ENCODE peak calls at places on chromosomes 16 and 17, in five cellular contexts. One of them, this sample, is unnamed.

GRCh38 chr17:34386925-34387550 is 24.0 kb upstream of the CCL1 start:
- DNase-seq in HCT116: no peak
- DNase-seq in WTC11: no peak
- DNase-seq in H1: no peak
- DNase-seq in HepG2: no peak
- DNase-seq in this sample: no peak

GRCh38 chr16:71557954-71558582 is 18.8 kb downstream of the TAT start:
- DNase-seq in HepG2: peak
- DNase-seq in HCT116: no peak
- DNase-seq in H1: no peak
- DNase-seq in WTC11: no peak
- DNase-seq in this sample: no peak

GRCh38 chr17:1229354-1229890 is 40.8 kb upstream of the BHLHA9 start:
- DNase-seq in WTC11: peak
- DNase-seq in HCT116: no peak
- DNase-seq in H1: peak
- DNase-seq in HepG2: no peak
- DNase-seq in this sample: peak

GRCh38 chr16:86541560-86541959 is 13.5 kb downstream of the MTHFSD start:
- DNase-seq in HCT116: no peak
- DNase-seq in WTC11: no peak
- DNase-seq in H1: no peak
- DNase-seq in HepG2: no peak
- DNase-seq in this sample: no peak

GRCh38 chr16:58931436-58931835 is 197.3 kb upstream of the GOT2 start:
- DNase-seq in WTC11: no peak
- DNase-seq in HepG2: no peak
- DNase-seq in HCT116: no peak
- DNase-seq in H1: no peak
- DNase-seq in this sample: no peak

GRCh38 chr17:73291260-73291801 is 20.5 kb downstream of the CDC42EP4 start:
- DNase-seq in HCT116: peak
- DNase-seq in H1: no peak
- DNase-seq in HepG2: no peak
- DNase-seq in WTC11: no peak
- DNase-seq in this sample: no peak

GRCh38 chr16:83793179-83793578 is 14.6 kb upstream of the HSBP1 start:
- DNase-seq in WTC11: no peak
- DNase-seq in H1: no peak
- DNase-seq in HCT116: no peak
- DNase-seq in HepG2: no peak
- DNase-seq in this sample: no peak

GRCh38 chr17:2420131-2420530 is 19.3 kb upstream of the MNT start:
- DNase-seq in HepG2: no peak
- DNase-seq in HCT116: no peak
- DNase-seq in WTC11: no peak
- DNase-seq in H1: no peak
- DNase-seq in this sample: no peak

GRCh38 chr16:87236516-87237115 is 80.6 kb downstream of the C16orf95 start:
- DNase-seq in H1: no peak
- DNase-seq in WTC11: no peak
- DNase-seq in HCT116: no peak
- DNase-seq in HepG2: no peak
- DNase-seq in this sample: no peak

GRCh38 chr17:78396436-78397335 is 18.2 kb downstream of the PGS1 start:
- DNase-seq in WTC11: no peak
- DNase-seq in HCT116: no peak
- DNase-seq in H1: no peak
- DNase-seq in HepG2: peak
- DNase-seq in this sample: no peak

GRCh38 chr17:74552037-74552436 is 6.1 kb upstream of the CD300C start:
- DNase-seq in WTC11: no peak
- DNase-seq in HepG2: no peak
- DNase-seq in H1: no peak
- DNase-seq in HCT116: no peak
- DNase-seq in this sample: no peak

GRCh38 chr16:578870-579405 is 9.2 kb downstream of the PIGQ start:
- DNase-seq in HCT116: no peak
- DNase-seq in HepG2: peak
- DNase-seq in H1: peak
- DNase-seq in WTC11: peak
- DNase-seq in this sample: peak

GRCh38 chr17:82399030-82399429 is 19.1 kb upstream of the HEXD start:
- DNase-seq in H1: no peak
- DNase-seq in HepG2: no peak
- DNase-seq in WTC11: no peak
- DNase-seq in HCT116: no peak
- DNase-seq in this sample: no peak

GRCh38 chr16:74626741-74627416 is 20.0 kb upstream of the GLG1 start:
- DNase-seq in HepG2: no peak
- DNase-seq in H1: no peak
- DNase-seq in HCT116: no peak
- DNase-seq in WTC11: no peak
- DNase-seq in this sample: no peak

GRCh38 chr17:77011173-77012011 is 129.4 kb upstream of the SEC14L1 start:
- DNase-seq in H1: peak
- DNase-seq in HepG2: peak
- DNase-seq in HCT116: peak
- DNase-seq in WTC11: peak
- DNase-seq in this sample: no peak

GRCh38 chr16:86571197-86571915 is 4.7 kb downstream of the FOXC2 start:
- DNase-seq in WTC11: no peak
- DNase-seq in HepG2: no peak
- DNase-seq in HCT116: no peak
- DNase-seq in H1: no peak
- DNase-seq in this sample: no peak

GRCh38 chr17:34580685-34581445 is 1.5 kb downstream of the TMEM132E start:
- DNase-seq in WTC11: peak
- DNase-seq in H1: peak
- DNase-seq in HCT116: no peak
- DNase-seq in HepG2: no peak
- DNase-seq in this sample: peak

GRCh38 chr17:6853764-6854442 is 22.4 kb upstream of the TEKT1 start:
- DNase-seq in HCT116: peak
- DNase-seq in WTC11: peak
- DNase-seq in HepG2: peak
- DNase-seq in H1: peak
- DNase-seq in this sample: no peak

GRCh38 chr16:31271621-31272190 is 11.9 kb downstream of the ITGAM start:
- DNase-seq in H1: no peak
- DNase-seq in WTC11: no peak
- DNase-seq in HCT116: no peak
- DNase-seq in HepG2: no peak
- DNase-seq in this sample: no peak

GRCh38 chr16:9820481-9821246 is 361.6 kb downstream of the GRIN2A start:
- DNase-seq in H1: no peak
- DNase-seq in HepG2: no peak
- DNase-seq in WTC11: peak
- DNase-seq in HCT116: no peak
- DNase-seq in this sample: no peak

GRCh38 chr17:49930880-49931279 is 38.1 kb upstream of the DLX4 start:
- DNase-seq in H1: no peak
- DNase-seq in WTC11: no peak
- DNase-seq in HCT116: no peak
- DNase-seq in HepG2: no peak
- DNase-seq in this sample: no peak

GRCh38 chr17:66386789-66387351 is 84.5 kb downstream of the PRKCA start:
- DNase-seq in HCT116: no peak
- DNase-seq in HepG2: peak
- DNase-seq in H1: no peak
- DNase-seq in WTC11: no peak
- DNase-seq in this sample: no peak

GRCh38 chr17:83186751-83187421 is 107.5 kb downstream of the METRNL start:
- DNase-seq in H1: no peak
- DNase-seq in HCT116: no peak
- DNase-seq in HepG2: no peak
- DNase-seq in WTC11: peak
- DNase-seq in this sample: no peak

DNA sequence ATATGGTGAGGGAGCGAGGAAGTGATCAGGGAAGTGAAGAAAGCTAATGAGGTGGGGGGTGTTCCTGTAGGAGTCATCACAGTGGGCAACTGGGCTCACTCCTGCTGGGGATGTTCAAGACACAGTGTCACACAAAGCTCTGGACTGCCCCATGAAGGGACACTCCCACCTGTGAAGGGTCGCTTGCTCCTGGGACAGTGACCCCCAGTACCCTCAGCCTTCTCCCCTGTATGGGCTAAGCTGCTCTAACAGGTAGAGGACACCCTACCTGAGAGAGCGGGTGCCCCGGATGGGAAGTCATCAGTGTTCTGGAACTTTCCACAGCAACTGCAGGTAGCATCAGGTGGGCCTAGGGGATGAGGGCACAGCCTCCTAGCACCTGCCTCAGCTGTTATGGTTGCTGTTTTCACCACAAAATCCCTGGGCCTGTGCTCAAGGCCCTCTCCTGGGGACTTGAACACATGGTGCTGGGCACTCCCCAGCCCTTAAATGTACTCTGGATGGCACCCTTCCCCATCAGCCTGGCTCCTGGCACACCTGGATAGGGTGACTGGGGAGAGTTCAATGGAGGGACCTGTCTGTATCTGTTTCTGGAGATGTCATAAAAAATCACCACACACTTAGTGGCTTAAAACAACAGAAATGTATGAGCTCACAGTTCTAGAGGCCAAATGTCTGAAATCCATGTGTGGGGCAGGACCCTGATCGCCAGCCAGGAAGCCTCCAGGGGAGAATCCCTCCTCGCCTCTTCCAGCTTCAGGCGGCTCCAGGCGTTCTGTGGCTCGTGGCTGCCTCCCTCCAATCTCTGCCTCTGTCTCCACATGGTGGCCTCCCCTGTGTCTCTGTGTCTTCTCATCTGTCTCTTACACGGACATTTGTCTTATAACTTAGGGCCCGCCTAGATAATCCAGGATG is 104.0 kb upstream of the CDH5 start:
- DNase-seq in HCT116: no peak
- DNase-seq in HepG2: no peak
- DNase-seq in H1: no peak
- DNase-seq in WTC11: no peak
- DNase-seq in this sample: no peak
- TF ChIP-seq SP1 in HCT116: no peak
- TF ChIP-seq SP1 in HepG2: no peak
- TF ChIP-seq SP1 in H1: no peak
- TF ChIP-seq SP1 in WTC11: no peak
- TF ChIP-seq SP1 in this sample: no peak

GRCh38 chr17:62111562-62112180 is 46.6 kb upstream of the MED13 start:
- DNase-seq in HepG2: no peak
- DNase-seq in HCT116: no peak
- DNase-seq in WTC11: no peak
- DNase-seq in H1: no peak
- DNase-seq in this sample: no peak
- TF ChIP-seq SP1 in HepG2: no peak
- TF ChIP-seq SP1 in HCT116: no peak
- TF ChIP-seq SP1 in WTC11: no peak
- TF ChIP-seq SP1 in H1: no peak
- TF ChIP-seq SP1 in this sample: no peak

GRCh38 chr17:80113033-80113484 is 11.7 kb downstream of the GAA start:
- DNase-seq in WTC11: no peak
- DNase-seq in HepG2: no peak
- DNase-seq in H1: peak
- DNase-seq in HCT116: no peak
- DNase-seq in this sample: no peak

GRCh38 chr17:80115159-80115558 is 13.8 kb downstream of the GAA start:
- DNase-seq in H1: no peak
- DNase-seq in WTC11: no peak
- DNase-seq in HCT116: no peak
- DNase-seq in HepG2: no peak
- DNase-seq in this sample: no peak

GRCh38 chr17:80116923-80117380 is 15.6 kb downstream of the GAA start:
- DNase-seq in WTC11: no peak
- DNase-seq in H1: no peak
- DNase-seq in HCT116: no peak
- DNase-seq in HepG2: no peak
- DNase-seq in this sample: no peak

GRCh38 chr17:80116276-80116922 is 15.0 kb downstream of the GAA start:
- DNase-seq in HCT116: no peak
- DNase-seq in HepG2: no peak
- DNase-seq in H1: no peak
- DNase-seq in WTC11: no peak
- DNase-seq in this sample: no peak

GRCh38 chr17:80114758-80115157 is 13.4 kb downstream of the GAA start:
- DNase-seq in WTC11: no peak
- DNase-seq in HCT116: no peak
- DNase-seq in H1: no peak
- DNase-seq in HepG2: no peak
- DNase-seq in this sample: no peak
- TF ChIP-seq SP1 in WTC11: no peak
- TF ChIP-seq SP1 in HCT116: no peak
- TF ChIP-seq SP1 in H1: no peak
- TF ChIP-seq SP1 in HepG2: no peak
- TF ChIP-seq SP1 in this sample: no peak

DNA sequence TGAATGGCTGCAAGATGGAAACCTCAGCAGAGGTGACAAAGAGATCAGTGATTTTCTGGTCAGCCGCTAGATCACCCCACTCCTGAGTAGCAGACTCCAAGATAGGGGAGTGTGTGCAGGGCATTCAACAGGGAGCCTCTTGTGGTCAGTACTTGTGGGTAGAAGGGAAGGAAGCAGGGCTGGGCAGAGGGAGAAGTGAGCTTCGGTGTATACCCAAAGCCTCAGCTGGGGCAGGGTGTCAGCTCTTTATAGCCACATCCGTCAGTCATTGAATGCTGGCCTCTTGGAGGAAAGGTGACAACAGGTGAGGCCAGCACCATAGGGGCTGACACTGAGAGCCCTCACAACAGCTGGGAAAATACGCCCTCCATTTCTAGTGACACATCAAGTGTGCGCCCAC is 2.2 kb upstream of the SLC12A3 start:
- DNase-seq in HCT116: no peak
- DNase-seq in HepG2: no peak
- DNase-seq in WTC11: no peak
- DNase-seq in H1: no peak
- DNase-seq in this sample: no peak
- TF ChIP-seq SP1 in HCT116: no peak
- TF ChIP-seq SP1 in HepG2: no peak
- TF ChIP-seq SP1 in WTC11: no peak
- TF ChIP-seq SP1 in H1: no peak
- TF ChIP-seq SP1 in this sample: no peak

This sample was measured in HEK293T.